ENCODE peak calls at places on chromosomes 5 and 9, in five cellular contexts. V, G, B, T and X are unnamed samples. For H3K4me1, the result is how much of the 10 kb centered on the place peaks cover.

GRCh38 chr9:109793196-109793595 is 13.2 kb downstream of the PALM2AKAP2 start:
- DNase-seq in V (no peak), T (no peak), B (no peak), G (no peak), X (no peak)

GRCh38 chr9:33351547-33351946 is 50.8 kb downstream of the AQP7 start:
- DNase-seq in G (no peak), T (no peak), V (no peak), B (no peak), X (no peak)

GRCh38 chr5:2744485-2744884 is 7.0 kb downstream of the IRX2 start:
- DNase-seq in G (no peak), T (no peak), V (no peak), B (no peak), X (no peak)

GRCh38 chr5:159850192-159850573 is 66.1 kb upstream of the ADRA1B start:
- DNase-seq in G (no peak), T (no peak), B (no peak), V (no peak), X (no peak)

GRCh38 chr9:120480707-120481106 is 99.3 kb downstream of the CDK5RAP2 start:
- DNase-seq in T (no peak), V (no peak), G (no peak), B (no peak), X (no peak)

GRCh38 chr5:168327019-168327421 is 35.6 kb downstream of the WWC1 start:
- DNase-seq in G (no peak), V (no peak), T (no peak), B (no peak), X (no peak)

GRCh38 chr9:83060557-83060956 is 2.4 kb downstream of the RASEF start:
- DNase-seq in G (no peak), T (peak), B (peak), V (no peak), X (peak)

GRCh38 chr5:125227333-125228075 is 481.1 kb upstream of the ZNF608 start:
- DNase-seq in G (no peak), B (no peak), T (no peak), V (no peak), X (peak)

GRCh38 chr5:120239076-120239475 is 225.0 kb upstream of the PRR16 start:
- DNase-seq in G (no peak), T (no peak), V (no peak), B (no peak), X (no peak)

DNA sequence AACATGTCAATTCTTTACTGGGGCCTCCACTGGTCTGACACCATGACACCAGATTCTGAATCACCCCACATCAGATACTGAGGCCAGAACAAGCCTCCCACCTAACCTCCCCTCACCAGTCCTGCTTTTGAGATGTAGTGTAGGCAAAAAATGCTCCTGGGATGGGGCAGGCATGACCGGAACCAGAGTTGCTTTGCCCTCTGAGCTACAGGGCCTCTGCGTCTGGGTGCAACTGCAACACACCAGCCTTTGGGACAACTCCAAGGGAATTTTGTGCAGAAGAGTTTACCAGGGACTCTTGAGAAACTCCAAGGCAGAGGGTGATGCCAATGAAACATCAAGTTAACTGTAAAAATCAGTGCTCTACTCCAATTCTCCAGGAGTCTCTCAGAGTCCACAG is 79.4 kb downstream of the SIL1 start:
- DNase-seq in B (no peak), G (no peak), V (no peak), T (no peak), X (no peak)
- H3K27ac ChIP-seq in B (no peak), G (no peak), V (no peak), T (no peak), X (no peak)

GRCh38 chr5:174189638-174190037 is 144.1 kb downstream of the NSG2 start:
- DNase-seq in B (no peak), T (no peak), V (no peak), G (no peak), X (peak)

GRCh38 chr5:174192901-174193300 is 147.4 kb downstream of the NSG2 start:
- DNase-seq in G (no peak), T (no peak), B (no peak), V (no peak), X (no peak)

GRCh38 chr5:174192103-174192655 is 146.7 kb downstream of the NSG2 start:
- DNase-seq in B (no peak), G (no peak), T (no peak), V (no peak), X (no peak)

GRCh38 chr5:174190073-174190675 is 144.7 kb downstream of the NSG2 start:
- DNase-seq in G (no peak), T (no peak), B (no peak), V (no peak), X (no peak)

DNA sequence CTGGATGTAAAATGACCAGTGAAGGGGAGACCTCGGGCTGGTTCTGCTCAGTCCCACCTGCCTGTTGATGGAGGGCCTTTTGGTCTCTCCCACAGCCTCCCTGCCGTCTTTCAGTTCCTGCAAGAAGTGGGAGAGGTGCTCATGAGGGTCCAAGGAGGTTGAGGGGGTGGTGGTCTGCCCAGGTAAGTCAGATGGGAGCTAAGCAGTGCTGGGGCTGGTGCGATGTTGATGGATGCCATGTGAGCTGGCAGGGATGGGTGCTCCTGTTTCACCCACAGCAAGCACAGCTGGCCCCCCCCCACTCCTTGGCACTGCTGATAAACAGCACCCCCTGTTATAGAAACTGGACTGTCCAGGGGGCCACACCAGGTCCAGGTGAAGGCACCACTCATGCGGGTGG is 145.6 kb downstream of the NSG2 start:
- DNase-seq in G (no peak), V (no peak), B (no peak), T (no peak), X (no peak)
- H3K4me1 ChIP-seq in G (under half), V (under half), B (under half), T (under half), X (under half)

GRCh38 chr5:88248743-88249540 is 19.7 kb downstream of the TMEM161B start:
- DNase-seq in B (no peak), T (no peak), V (no peak), G (no peak), X (no peak)
- H3K27ac ChIP-seq in B (no peak), T (no peak), V (no peak), G (no peak), X (no peak)

GRCh38 chr5:123809594-123810172 is 297.7 kb downstream of the CSNK1G3 start:
- DNase-seq in T (peak), G (no peak), V (no peak), B (no peak), X (peak)
- H3K4me1 ChIP-seq in T (under half), G (under half), V (under half), B (under half), X (under half)

GRCh38 chr5:140108093-140109049 is 5.5 kb upstream of the PURA start:
- DNase-seq in G (peak), V (no peak), B (no peak), T (peak), X (peak)

GRCh38 chr5:140107312-140108092 is 6.4 kb upstream of the PURA start:
- DNase-seq in G (peak), T (peak), B (peak), V (peak), X (peak)

GRCh38 chr5:140106101-140106500 is 7.8 kb upstream of the PURA start:
- DNase-seq in V (no peak), T (no peak), B (no peak), G (no peak), X (peak)

GRCh38 chr5:140109050-140109817 is 4.7 kb upstream of the PURA start:
- DNase-seq in G (peak), V (no peak), T (peak), B (no peak), X (peak)

GRCh38 chr5:140106805-140107311 is 7.1 kb upstream of the PURA start:
- DNase-seq in B (no peak), G (no peak), T (no peak), V (no peak), X (no peak)
- H3K27ac ChIP-seq in B (peak), G (peak), T (peak), V (peak), X (peak)

DNA sequence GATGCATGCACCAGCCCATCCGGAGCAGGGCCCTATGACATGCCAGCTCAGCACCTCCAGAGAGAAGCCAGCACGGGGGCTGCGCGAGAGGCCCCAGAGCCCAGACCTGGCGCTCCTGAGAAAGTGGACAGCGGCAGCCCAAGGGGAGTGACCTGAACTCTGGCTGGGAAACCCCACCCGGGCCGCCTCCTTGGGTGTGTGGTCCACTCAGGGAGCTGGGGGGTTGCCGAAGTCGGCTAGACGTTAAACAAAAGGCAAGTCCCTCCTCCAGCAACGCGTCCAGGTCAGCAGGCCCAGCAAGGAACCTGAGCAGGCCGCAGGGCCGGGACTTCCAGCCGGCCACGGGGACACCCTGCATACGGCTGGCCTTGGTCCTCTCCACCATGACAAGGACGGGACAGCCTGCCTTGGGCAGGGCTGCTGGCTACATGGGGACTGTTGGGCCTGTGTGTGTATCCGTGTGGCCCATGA is 35.7 kb downstream of the NACC2 start:
- DNase-seq in G (peak), T (no peak), V (no peak), B (no peak), X (no peak)
- H3K4me1 ChIP-seq in G (under half), T (under half), V (under half), B (under half), X (under half)

DNA sequence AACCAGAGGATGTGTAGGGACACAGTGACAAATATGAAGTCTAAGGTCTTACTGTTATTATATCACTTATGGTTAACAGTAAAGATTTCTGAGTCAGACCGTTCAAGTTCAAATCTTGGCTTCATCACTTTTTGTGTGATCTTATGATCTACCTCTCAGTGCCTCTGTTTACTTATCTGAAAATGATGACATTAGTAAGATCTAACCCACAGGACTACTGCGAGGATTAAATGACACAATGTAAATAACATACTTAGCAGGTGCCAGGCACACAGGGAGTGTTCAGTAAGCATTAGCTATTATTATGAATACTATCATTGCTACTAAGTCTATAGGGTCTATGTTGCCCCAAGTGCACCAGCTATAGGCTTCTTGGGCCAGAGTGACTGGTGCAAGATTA is 2.0 kb downstream of the IRF1 start:
- DNase-seq in G (no peak), T (no peak), B (no peak), V (no peak), X (no peak)
- H3K27ac ChIP-seq in G (peak), T (no peak), B (peak), V (peak), X (peak)

DNA sequence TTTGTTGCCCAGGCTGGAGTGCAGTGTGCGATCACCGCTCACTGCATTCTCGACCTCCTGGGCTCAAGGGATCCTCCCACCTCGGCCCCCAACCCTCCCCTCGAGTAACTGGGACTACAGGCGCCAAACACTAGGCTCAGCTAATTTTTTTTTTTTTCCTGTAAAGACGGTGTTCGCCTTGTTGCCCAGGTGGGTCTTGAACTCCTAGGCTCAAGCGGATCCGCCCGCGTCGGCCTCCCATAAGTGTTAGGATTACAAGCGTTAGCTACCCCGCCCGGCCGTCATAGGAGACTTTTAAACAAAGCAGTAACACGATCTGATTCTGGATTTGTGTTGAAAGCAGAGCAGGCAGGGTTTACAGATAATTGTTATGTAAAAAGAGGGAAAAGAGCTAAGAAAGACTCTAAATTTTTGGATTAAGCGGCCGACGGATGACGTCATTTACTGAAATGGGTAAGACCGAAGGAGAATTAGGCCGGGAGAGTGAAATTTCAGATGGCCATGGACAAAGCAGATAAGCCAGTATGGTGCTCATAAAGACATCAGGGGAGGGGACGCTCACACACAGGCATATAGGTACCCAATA is 669 bp downstream of the TSTD2 start:
- DNase-seq in V (peak), B (no peak), T (peak), G (peak), X (peak)
- H3K4me1 ChIP-seq in V (under half), B (under half), T (under half), G (under half), X (under half)

GRCh38 chr5:132484386-132484715 is 6.2 kb downstream of the IRF1 start:
- DNase-seq in B (peak), G (peak), V (no peak), T (no peak), X (no peak)
- H3K27ac ChIP-seq in B (peak), G (no peak), V (no peak), T (no peak), X (no peak)

GRCh38 chr9:134295746-134296250 is 30.5 kb upstream of the RXRA start:
- DNase-seq in T (no peak), G (no peak), V (no peak), B (no peak), X (no peak)
- H3K4me1 ChIP-seq in T (under half), G (under half), V (under half), B (under half), X (under half)